ENCODE peak calls at places on chromosomes 1 and 21, in five cellular contexts. B is occipital lobe; T is CD4-positive, alpha-beta T cell; S is HS-27A; E is stimulated activated naive CD4-positive, alpha-beta T cell. J is an unnamed sample.
A peak's percentile ranks its signal among the peaks of the same experiment; 100 is the strongest.

GRCh38 chr1:22414244-22414751 is 37.4 kb upstream of the ZBTB40 start:
- DNase-seq in B (no peak), T (no peak), S (no peak), E (no peak), J (peak; percentile 61)

GRCh38 chr1:219500327-219500897 is 112.5 kb downstream of the ZC3H11B start:
- DNase-seq in B (no peak), T (no peak), S (no peak), E (no peak), J (no peak)

GRCh38 chr1:117609471-117609911 is 3.6 kb downstream of the TENT5C start:
- DNase-seq in B (no peak), T (no peak), S (no peak), E (no peak), J (no peak)

GRCh38 chr1:158999301-159000069 is 10.2 kb upstream of the IFI16 start:
- DNase-seq in B (peak; percentile 75), T (no peak), S (no peak), E (no peak), J (peak; percentile 16)

GRCh38 chr1:81231729-81232038 is 569.0 kb upstream of the ADGRL2 start:
- DNase-seq in B (no peak), T (no peak), S (no peak), E (no peak), J (no peak)

GRCh38 chr1:41954533-41954944 is 35.8 kb upstream of the HIVEP3 start:
- DNase-seq in B (no peak), T (no peak), S (peak; percentile 66), E (no peak), J (no peak)

GRCh38 chr1:44810101-44810761 is 1.9 kb downstream of the BTBD19 start:
- DNase-seq in B (no peak), T (no peak), S (no peak), E (no peak), J (no peak)

GRCh38 chr1:236501093-236501492 is 22.7 kb upstream of the LGALS8 start:
- DNase-seq in B (no peak), T (no peak), S (no peak), E (no peak), J (no peak)

GRCh38 chr1:153443486-153443885 is 17.0 kb downstream of the S100A7 start:
- DNase-seq in B (no peak), T (no peak), S (no peak), E (no peak), J (no peak)

GRCh38 chr1:52032124-52032784 is 1.4 kb downstream of the KTI12 start:
- DNase-seq in B (no peak), T (no peak), S (no peak), E (no peak), J (peak; percentile 9)

GRCh38 chr21:34834307-34834706 is 165.5 kb downstream of the CLIC6 start:
- DNase-seq in B (no peak), T (no peak), S (no peak), E (no peak), J (no peak)

GRCh38 chr1:171798760-171799159 is 17.3 kb downstream of the METTL13 start:
- DNase-seq in B (no peak), T (no peak), S (no peak), E (no peak), J (no peak)

GRCh38 chr1:37434292-37434907 is 40.0 kb upstream of the ZC3H12A start:
- DNase-seq in B (no peak), T (peak; percentile 59), S (no peak), E (peak; percentile 62), J (peak; percentile 40)

GRCh38 chr1:35717911-35718476 is 690 bp downstream of the C1orf216 start:
- DNase-seq in B (peak; percentile 71), T (no peak), S (peak; percentile 41), E (no peak), J (no peak)

GRCh38 chr1:3094863-3095780 is 26.1 kb downstream of the PRDM16 start:
- DNase-seq in B (no peak), T (no peak), S (no peak), E (no peak), J (no peak)

GRCh38 chr1:37822942-37823865 is 15.2 kb upstream of the YRDC start:
- DNase-seq in B (no peak), T (no peak), S (no peak), E (no peak), J (no peak)

GRCh38 chr1:39829791-39830533 is 41.3 kb upstream of the BMP8B start:
- DNase-seq in B (no peak), T (no peak), S (no peak), E (no peak), J (no peak)

GRCh38 chr21:36818051-36818450 is 119.1 kb downstream of the SIM2 start:
- DNase-seq in B (no peak), T (no peak), S (no peak), E (no peak), J (no peak)

GRCh38 chr1:226033599-226034390 is 28.7 kb upstream of the H3-3A start:
- DNase-seq in B (no peak), T (no peak), S (no peak), E (no peak), J (no peak)

GRCh38 chr1:236534164-236534651 is 10.4 kb downstream of the LGALS8 start:
- DNase-seq in B (no peak), T (no peak), S (no peak), E (no peak), J (no peak)

GRCh38 chr1:61244114-61244513 is 161.8 kb downstream of the NFIA start:
- DNase-seq in B (no peak), T (no peak), S (no peak), E (no peak), J (no peak)